ENCODE peak calls at places on chromosomes 5 and 9, in ten cellular contexts. X is mesendoderm; W is aorta; G is mammary epithelial cell; F is body of pancreas; B is naive thymus-derived CD4-positive, alpha-beta T cell; E is right lobe of liver; V is tibial artery; O is esophagus squamous epithelium; I is cardiac muscle cell. H is an unnamed sample. For H3K36me3, the result is how much of the 10 kb centered on the place peaks cover.

GRCh38 chr5:136000147-136000546 is 28.6 kb upstream of the TGFBI start:
- DNase-seq in E (no peak), V (no peak), B (no peak), I (no peak), G (no peak), X (no peak), W (no peak), F (no peak), O (no peak), H (no peak)

GRCh38 chr9:21060919-21061561 is 16.7 kb downstream of the IFNB1 start:
- DNase-seq in X (peak), E (no peak), I (peak), V (no peak), B (no peak), O (no peak), W (no peak), G (no peak), F (no peak), H (no peak)

GRCh38 chr5:59424515-59424914 is 469.0 kb downstream of the PDE4D start:
- DNase-seq in X (no peak), I (no peak), G (no peak), F (no peak), V (no peak), E (no peak), B (no peak), W (no peak), O (no peak), H (no peak)

GRCh38 chr5:154143121-154143725 is 47.3 kb upstream of the GALNT10 start:
- DNase-seq in G (no peak), E (no peak), W (no peak), O (no peak), F (no peak), V (no peak), B (no peak), I (peak), X (no peak), H (peak)

GRCh38 chr9:23825143-23825531 is 903 bp downstream of the ELAVL2 start:
- DNase-seq in G (peak), O (no peak), W (no peak), F (no peak), B (no peak), E (no peak), I (no peak), X (peak), V (no peak), H (no peak)

GRCh38 chr9:33165263-33166151 is 1.6 kb downstream of the B4GALT1 start:
- DNase-seq in V (peak), I (peak), F (peak), G (peak), W (no peak), E (peak), B (peak), X (peak), O (no peak), H (no peak)

GRCh38 chr5:65100846-65101678 is 332.3 kb downstream of the CWC27 start:
- DNase-seq in G (peak), B (peak), I (peak), V (peak), F (peak), X (peak), E (peak), W (peak), O (no peak), H (no peak)

GRCh38 chr5:1548702-1549523 is 25.2 kb upstream of the LPCAT1 start:
- DNase-seq in F (no peak), G (no peak), E (peak), W (no peak), I (no peak), O (no peak), X (no peak), V (peak), B (no peak), H (no peak)

GRCh38 chr5:154642499-154643245 is 112.5 kb upstream of the LARP1 start:
- DNase-seq in I (peak), F (peak), G (peak), E (peak), X (peak), O (no peak), B (no peak), V (no peak), W (no peak), H (no peak)

GRCh38 chr9:91162784-91163440 is 198.8 kb downstream of the AUH start:
- DNase-seq in I (peak), E (peak), G (no peak), F (no peak), X (peak), O (no peak), B (no peak), V (peak), W (peak), H (no peak)

GRCh38 chr5:133775584-133776304 is 163.4 kb upstream of the FSTL4 start:
- DNase-seq in I (no peak), G (no peak), E (no peak), F (no peak), X (no peak), W (no peak), V (no peak), O (no peak), B (no peak), H (no peak)

GRCh38 chr5:169758886-169759285 is 121.8 kb downstream of the DOCK2 start:
- DNase-seq in G (no peak), W (no peak), I (no peak), V (no peak), E (no peak), X (no peak), O (no peak), F (no peak), B (no peak), H (no peak)

GRCh38 chr9:34158362-34158869 is 20.4 kb upstream of the UBAP1 start:
- DNase-seq in O (no peak), F (no peak), I (peak), E (no peak), G (peak), W (no peak), X (peak), V (no peak), B (no peak), H (peak)

GRCh38 chr9:128494108-128494742 is 10.3 kb upstream of the GLE1 start:
- DNase-seq in G (no peak), E (peak), X (no peak), F (peak), V (peak), I (peak), W (peak), O (no peak), B (no peak), H (no peak)

GRCh38 chr9:114285166-114285867 is 37.6 kb upstream of the ORM1 start:
- DNase-seq in E (peak), V (peak), B (no peak), X (peak), F (peak), I (peak), O (no peak), W (peak), G (no peak), H (peak)

GRCh38 chr9:88258587-88258986 is 120.3 kb upstream of the SPATA31C2 start:
- DNase-seq in V (peak), W (peak), X (no peak), O (no peak), E (peak), I (peak), B (no peak), G (no peak), F (peak), H (no peak)

GRCh38 chr9:135186248-135187164 is 99.0 kb downstream of the OLFM1 start:
- DNase-seq in F (no peak), I (no peak), O (no peak), X (peak), W (no peak), B (no peak), E (no peak), V (no peak), G (no peak), H (no peak)

GRCh38 chr5:172830876-172831662 is 3.0 kb upstream of the ERGIC1 start:
- DNase-seq in B (no peak), O (no peak), E (no peak), W (no peak), I (peak), F (no peak), X (no peak), G (peak), V (no peak), H (no peak)

GRCh38 chr5:71475788-71476384 is 20.4 kb downstream of the BDP1 start:
- DNase-seq in X (peak), V (no peak), B (no peak), E (no peak), G (peak), F (no peak), W (no peak), O (no peak), I (peak), H (no peak)
- H3K36me3 ChIP-seq in X (under half), V (under half), B (under half), E (under half), G (under half), F (under half), W (under half), O (under half), I (under half), H (under half)

GRCh38 chr5:73300520-73301207 is 127.7 kb downstream of the TMEM174 start:
- DNase-seq in F (no peak), X (peak), G (no peak), V (no peak), E (no peak), W (no peak), B (no peak), I (no peak), O (no peak), H (no peak)

GRCh38 chr5:73297430-73297829 is 124.4 kb downstream of the TMEM174 start:
- DNase-seq in G (no peak), I (no peak), X (no peak), V (no peak), E (no peak), F (no peak), W (no peak), O (no peak), B (no peak), H (no peak)

GRCh38 chr5:73298251-73299016 is 125.4 kb downstream of the TMEM174 start:
- DNase-seq in O (no peak), I (no peak), B (no peak), V (no peak), F (no peak), E (no peak), X (no peak), W (no peak), G (peak), H (no peak)

GRCh38 chr5:73299665-73300435 is 126.9 kb downstream of the TMEM174 start:
- DNase-seq in G (no peak), F (no peak), B (no peak), I (no peak), V (no peak), X (peak), E (no peak), O (no peak), W (no peak), H (no peak)

GRCh38 chr5:73299017-73299630 is 126.1 kb downstream of the TMEM174 start:
- DNase-seq in O (no peak), X (peak), W (no peak), G (peak), V (no peak), I (no peak), F (no peak), E (no peak), B (no peak), H (no peak)
- H3K4me3 ChIP-seq in O (no peak), X (no peak), W (peak), G (no peak), V (no peak), I (peak), F (no peak), E (no peak), B (no peak), H (peak)

DNA sequence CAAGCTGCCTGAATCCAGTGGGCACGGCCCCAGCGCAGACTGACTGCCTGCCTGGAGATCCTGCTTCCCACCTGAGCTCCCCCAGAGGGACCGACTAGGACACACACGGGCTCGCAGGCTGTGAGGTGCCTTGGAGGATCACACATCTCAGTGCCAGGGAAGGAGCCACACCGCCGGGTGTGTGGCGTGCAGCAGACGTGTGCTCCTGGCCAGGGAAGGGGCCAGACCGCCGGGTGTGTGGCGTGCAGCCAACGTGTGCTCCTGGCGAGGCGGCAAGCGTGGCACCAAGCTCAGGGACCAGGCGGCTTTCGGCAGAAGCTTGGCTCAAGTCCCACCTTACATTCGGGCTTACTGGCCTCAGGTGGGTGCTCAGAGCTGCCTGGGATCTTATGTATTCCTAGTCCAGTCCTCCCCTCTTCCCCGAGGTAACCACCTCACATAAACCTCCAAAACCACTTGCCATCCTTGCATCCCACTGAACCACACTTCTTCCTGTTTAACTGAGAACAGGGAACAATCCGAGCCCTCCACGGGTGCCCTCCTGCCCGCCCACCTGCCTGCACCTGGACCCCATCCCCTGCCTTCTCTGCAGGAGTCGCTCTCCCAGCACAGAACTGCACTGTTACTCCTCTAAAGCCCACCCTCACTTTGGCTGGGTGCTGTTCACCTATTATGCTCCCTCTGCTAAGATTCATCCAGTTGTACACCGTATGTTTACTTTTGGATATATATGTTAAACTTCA is 22.4 kb upstream of the MRNIP start:
- DNase-seq in X (no peak), E (no peak), O (no peak), V (no peak), G (no peak), F (no peak), B (no peak), I (no peak), W (peak), H (no peak)
- H3K36me3 ChIP-seq in X (under half), E (under half), O (under half), V (half or more), G (under half), F (under half), B (half or more), I (under half), W (under half), H (under half)

GRCh38 chr5:94850960-94851359 is 232.5 kb downstream of the SLF1 start:
- DNase-seq in B (no peak), G (no peak), F (no peak), I (no peak), X (no peak), W (no peak), E (no peak), O (no peak), V (no peak), H (no peak)

GRCh38 chr5:94853122-94853521 is 234.7 kb downstream of the SLF1 start:
- DNase-seq in V (no peak), I (no peak), G (no peak), W (no peak), B (no peak), O (no peak), F (no peak), E (no peak), X (no peak), H (no peak)

GRCh38 chr5:94847726-94848125 is 229.3 kb downstream of the SLF1 start:
- DNase-seq in B (no peak), X (no peak), F (no peak), V (no peak), E (no peak), O (no peak), W (no peak), I (no peak), G (no peak), H (no peak)

GRCh38 chr5:94849324-94849723 is 230.9 kb downstream of the SLF1 start:
- DNase-seq in G (no peak), V (no peak), X (peak), W (no peak), F (no peak), I (no peak), B (no peak), O (no peak), E (no peak), H (no peak)

GRCh38 chr5:94849821-94850736 is 231.6 kb downstream of the SLF1 start:
- DNase-seq in W (no peak), I (peak), E (no peak), X (peak), F (no peak), B (peak), O (no peak), V (no peak), G (peak), H (peak)
- H3K4me3 ChIP-seq in W (no peak), I (no peak), E (no peak), X (no peak), F (no peak), B (no peak), O (no peak), V (no peak), G (no peak), H (no peak)

DNA sequence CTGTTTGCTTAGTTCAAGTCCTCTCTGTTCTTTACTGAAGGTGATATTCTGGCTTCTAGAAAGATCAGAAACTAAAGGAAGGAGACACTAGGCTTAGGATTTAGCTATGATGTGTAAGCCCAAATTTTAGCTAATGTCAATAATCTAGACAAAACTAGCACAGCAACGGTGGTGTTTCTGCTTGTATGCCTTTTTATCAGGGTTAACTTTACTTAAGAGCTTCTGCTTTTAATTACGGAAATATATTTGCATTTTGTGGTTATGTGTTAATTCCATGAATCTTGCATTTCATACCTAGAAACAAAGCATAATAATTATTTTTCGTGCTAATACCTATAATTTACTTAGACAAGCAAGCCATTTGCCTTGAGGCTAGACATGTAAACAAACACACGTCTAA is 96.1 kb downstream of the PAX5 start:
- DNase-seq in O (no peak), V (no peak), I (no peak), F (no peak), W (no peak), X (no peak), B (no peak), E (no peak), G (no peak), H (no peak)
- H3K36me3 ChIP-seq in O (under half), V (under half), I (under half), F (under half), W (under half), X (under half), B (under half), E (under half), G (under half), H (under half)

DNA sequence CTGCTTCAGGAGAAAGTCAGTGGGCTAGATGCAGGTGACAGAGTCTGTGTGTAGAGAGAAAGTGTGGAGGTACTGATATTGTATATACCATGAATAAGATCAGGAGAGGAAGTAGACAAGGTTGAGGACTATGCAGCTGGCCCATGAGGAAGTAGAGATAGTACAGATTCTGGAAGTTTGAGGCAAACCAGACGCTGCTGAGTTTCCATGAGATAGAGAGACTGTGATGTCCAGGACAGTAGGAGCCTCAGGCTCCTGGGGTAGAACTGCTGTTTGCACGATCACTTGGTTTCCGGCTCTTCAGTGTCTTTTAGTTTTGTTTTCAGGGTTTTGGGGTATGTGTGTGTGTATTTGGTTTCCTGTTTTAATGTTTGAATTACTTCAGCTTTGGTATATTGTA is 13.6 kb downstream of the OTULINL start:
- DNase-seq in F (no peak), I (no peak), G (no peak), V (no peak), W (no peak), B (peak), E (no peak), X (no peak), O (no peak), H (no peak)
- H3K4me3 ChIP-seq in F (no peak), I (no peak), G (no peak), V (no peak), W (no peak), B (peak), E (no peak), X (no peak), O (no peak), H (no peak)

GRCh38 chr5:5303242-5303641 is 119.2 kb upstream of the ICE1 start:
- DNase-seq in W (no peak), F (no peak), O (no peak), X (no peak), I (no peak), B (no peak), E (no peak), V (no peak), G (no peak), H (no peak)
- H3K36me3 ChIP-seq in W (under half), F (under half), O (under half), X (under half), I (under half), B (under half), E (under half), V (under half), G (under half), H (under half)

DNA sequence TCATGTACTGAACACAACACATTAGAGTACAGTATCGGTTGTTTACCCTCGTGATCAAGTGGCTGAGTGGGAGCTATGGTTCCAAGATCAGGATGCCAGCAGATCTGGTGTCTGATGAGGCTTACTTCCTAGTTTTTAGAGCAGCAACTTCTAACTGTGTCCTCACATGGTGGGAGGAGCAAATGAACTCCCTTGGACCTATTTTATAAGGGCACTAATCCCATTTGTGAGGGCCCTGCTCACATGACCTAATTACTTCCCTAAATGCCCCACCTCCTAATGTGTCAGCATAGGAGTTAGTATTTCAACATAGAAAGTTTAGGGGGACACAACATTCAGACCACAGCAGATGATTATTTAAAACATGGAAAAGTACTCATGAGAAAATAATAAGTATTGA is 111.8 kb downstream of the GCNT1 start:
- DNase-seq in I (no peak), W (no peak), B (no peak), O (no peak), V (no peak), E (no peak), G (no peak), X (no peak), F (no peak), H (no peak)
- H3K4me3 ChIP-seq in I (no peak), W (no peak), B (peak), O (no peak), V (no peak), E (no peak), G (no peak), X (no peak), F (no peak), H (no peak)

H was measured in kidney epithelial cell.